ENCODE peak calls at places on chromosomes 6 and 20, in seven cellular contexts. E is A549, W is mucosa of descending colon, Z is Calu3, R is ascending aorta, G is IMR-90, Y is uterus. J is an unnamed sample.
A peak's percentile ranks its signal among the peaks of the same experiment; 100 is the strongest.

GRCh38 chr6:135983720-135984343 is 132.3 kb downstream of the PDE7B start:
- DNase-seq in G (peak; percentile 58), W (no peak), Y (no peak), E (peak; percentile 70), R (no peak), Z (no peak), J (no peak)

GRCh38 chr6:85129881-85130280 is 320.0 kb upstream of the NT5E start:
- DNase-seq in G (peak; percentile 3), W (no peak), Y (no peak), E (peak; percentile 13), Z (no peak), R (no peak), J (no peak)

GRCh38 chr20:62766716-62767115 is 29.6 kb upstream of the MRGBP start:
- DNase-seq in R (no peak), Z (peak; percentile 94), E (no peak), G (no peak), W (peak; percentile 67), Y (no peak), J (no peak)

GRCh38 chr6:53796791-53797190 is 2.0 kb downstream of the LRRC1 start:
- DNase-seq in G (no peak), W (no peak), R (no peak), Y (no peak), E (no peak), Z (no peak), J (no peak)

GRCh38 chr20:23651117-23651516 is 13.4 kb upstream of the CST3 start:
- DNase-seq in Z (no peak), E (no peak), Y (no peak), R (no peak), G (no peak), W (no peak), J (no peak)

GRCh38 chr6:65900928-65901327 is 193.9 kb upstream of the EYS start:
- DNase-seq in R (no peak), W (no peak), Y (no peak), E (no peak), Z (no peak), G (no peak), J (no peak)

GRCh38 chr6:74899416-74899815 is 306.4 kb downstream of the COL12A1 start:
- DNase-seq in E (peak; percentile 8), W (no peak), Z (no peak), R (no peak), Y (no peak), G (peak; percentile 64), J (peak; percentile 57)

GRCh38 chr6:156775717-156776116 is 1.5 kb upstream of the ARID1B start:
- DNase-seq in W (no peak), G (no peak), E (no peak), Y (no peak), Z (no peak), R (no peak), J (no peak)

GRCh38 chr6:4693566-4693965 is 82.6 kb upstream of the CDYL start:
- DNase-seq in G (no peak), E (no peak), R (no peak), Z (no peak), W (no peak), Y (no peak), J (no peak)

GRCh38 chr20:21301940-21302644 is 1.0 kb upstream of the XRN2 start:
- DNase-seq in E (no peak), W (no peak), R (no peak), Z (no peak), G (no peak), Y (no peak), J (no peak)

GRCh38 chr6:128161839-128162238 is 261.0 kb upstream of the THEMIS start:
- DNase-seq in Z (no peak), R (no peak), G (no peak), W (no peak), E (no peak), Y (no peak), J (no peak)
- TF ChIP-seq CTCF in Z (no peak), R (no peak), G (no peak), W (no peak), E (no peak), Y (no peak), J (no peak)

DNA sequence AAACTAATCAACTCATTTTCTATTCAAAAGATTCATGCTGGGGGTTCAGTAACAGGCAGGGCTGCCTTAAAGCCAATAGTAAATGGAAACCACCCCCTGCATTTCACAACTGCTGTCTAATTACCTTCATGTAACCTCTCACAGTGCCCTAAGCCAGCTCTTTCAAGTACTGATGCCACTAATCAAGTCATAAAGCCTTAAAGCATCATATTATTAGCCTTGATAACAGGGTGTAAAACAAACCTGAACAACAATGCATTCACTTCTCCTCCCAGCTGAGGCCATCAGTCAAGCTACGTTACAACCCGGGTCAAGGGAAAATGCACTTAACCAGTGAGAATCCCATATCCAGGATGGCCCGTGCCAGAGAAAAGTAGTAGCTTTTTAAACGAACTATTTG is 33.0 kb downstream of the TRERF1 start:
- DNase-seq in W (no peak), Z (no peak), G (no peak), R (no peak), E (no peak), Y (no peak), J (no peak)
- TF ChIP-seq CTCF in W (no peak), Z (no peak), G (no peak), R (no peak), E (no peak), Y (no peak), J (no peak)

GRCh38 chr6:33619166-33619565 is 2.0 kb upstream of the ITPR3 start:
- DNase-seq in Z (no peak), G (no peak), Y (no peak), R (no peak), E (no peak), W (no peak), J (no peak)
- TF ChIP-seq CTCF in Z (no peak), G (no peak), Y (no peak), R (no peak), E (no peak), W (no peak), J (peak; percentile 45)

GRCh38 chr20:37392441-37393195 is 46.7 kb downstream of the SRC start:
- DNase-seq in E (peak; percentile 84), R (no peak), W (no peak), Z (no peak), G (no peak), Y (no peak), J (no peak)
- TF ChIP-seq CTCF in E (peak; percentile 35), R (no peak), W (no peak), Z (peak; percentile 30), G (peak; percentile 39), Y (no peak), J (peak; percentile 72)

DNA sequence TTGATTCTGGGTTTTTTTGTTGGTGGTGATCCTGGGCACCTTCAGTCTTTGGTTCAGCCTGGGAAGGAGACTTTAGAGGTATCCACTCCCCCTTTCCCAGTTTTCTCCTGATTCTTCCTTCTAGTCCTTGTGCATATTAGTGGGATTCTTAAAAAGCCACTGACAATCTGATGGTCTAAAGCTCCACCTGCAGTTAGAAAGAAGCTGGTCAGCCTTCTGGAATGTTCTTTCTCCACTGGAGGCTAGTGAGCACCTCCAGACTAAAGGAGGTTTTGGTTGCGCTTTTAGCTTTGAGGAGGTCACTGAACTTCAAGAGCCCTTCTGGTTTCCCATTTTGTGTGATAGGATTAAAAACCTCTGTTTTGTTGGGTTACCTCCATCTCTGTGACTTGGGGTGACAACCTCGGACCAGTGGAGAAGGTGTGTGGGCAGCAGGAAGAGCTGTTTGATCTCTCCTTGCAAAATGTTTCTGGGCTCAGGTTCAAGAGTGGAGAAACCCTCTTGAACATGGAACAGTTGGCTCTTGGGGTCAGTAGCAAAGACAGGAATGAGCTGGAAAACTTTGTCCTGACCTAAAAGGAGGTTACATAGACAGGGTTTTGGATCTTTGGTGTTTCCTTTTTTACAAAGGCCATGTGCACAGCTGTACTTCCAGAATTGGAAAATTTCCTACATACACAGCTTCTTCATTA is 29.0 kb downstream of the JARID2 start:
- DNase-seq in W (no peak), E (no peak), R (no peak), Y (no peak), Z (no peak), G (peak; percentile 47), J (peak; percentile 17)
- TF ChIP-seq CTCF in W (no peak), E (no peak), R (no peak), Y (peak; percentile 12), Z (no peak), G (peak; percentile 33), J (peak; percentile 29)

GRCh38 chr20:61262036-61262435 is 10.0 kb downstream of the CDH4 start:
- DNase-seq in W (no peak), Z (no peak), E (no peak), G (no peak), Y (no peak), R (no peak), J (no peak)

GRCh38 chr20:61263938-61264337 is 11.9 kb downstream of the CDH4 start:
- DNase-seq in W (no peak), Y (no peak), E (no peak), G (no peak), R (no peak), Z (no peak), J (no peak)

GRCh38 chr20:61260905-61261304 is 8.8 kb downstream of the CDH4 start:
- DNase-seq in R (no peak), W (no peak), E (no peak), G (no peak), Z (no peak), Y (no peak), J (no peak)

GRCh38 chr20:61262514-61262913 is 10.5 kb downstream of the CDH4 start:
- DNase-seq in W (no peak), G (no peak), Z (no peak), E (no peak), Y (no peak), R (no peak), J (no peak)

GRCh38 chr20:61263084-61263695 is 11.1 kb downstream of the CDH4 start:
- DNase-seq in W (peak; percentile 35), E (peak; percentile 29), R (no peak), G (peak; percentile 17), Y (no peak), Z (peak; percentile 60), J (peak; percentile 16)
- TF ChIP-seq CTCF in W (peak; percentile 42), E (peak; percentile 77), R (peak; percentile 5), G (peak; percentile 83), Y (no peak), Z (peak; percentile 90), J (peak; percentile 96)